ENCODE peak calls at places on chromosomes 6 and 20, in eight cellular contexts. I, H, J, C, S, P, A and Y are unnamed samples.

GRCh38 chr6:98845201-98846020 is 11.0 kb downstream of the POU3F2 start:
- DNase-seq in H (peak), J (peak), P (peak), I (peak), A (peak), C (peak), S (peak), Y (peak)

GRCh38 chr6:133286765-133287164 is 45.6 kb downstream of the EYA4 start:
- DNase-seq in H (no peak), I (no peak), C (peak), A (peak), S (peak), P (no peak), J (peak), Y (no peak)

GRCh38 chr6:22892452-22892851 is 323.1 kb downstream of the HDGFL1 start:
- DNase-seq in H (no peak), S (peak), C (peak), P (no peak), I (no peak), A (peak), J (peak), Y (no peak)

GRCh38 chr6:99011151-99011550 is 63.4 kb upstream of the FBXL4 start:
- DNase-seq in H (no peak), C (no peak), J (no peak), A (no peak), I (no peak), P (no peak), S (no peak), Y (no peak)

GRCh38 chr20:41011551-41012067 is 17.0 kb upstream of the TOP1 start:
- DNase-seq in P (no peak), C (no peak), S (peak), J (no peak), A (no peak), I (no peak), H (no peak), Y (no peak)

GRCh38 chr6:129954749-129955431 is 63.5 kb upstream of the L3MBTL3 start:
- DNase-seq in A (no peak), H (no peak), I (no peak), P (no peak), J (no peak), C (no peak), S (peak), Y (no peak)

GRCh38 chr6:52724041-52724405 is 39.3 kb downstream of the GSTA2 start:
- DNase-seq in A (peak), H (no peak), P (no peak), I (no peak), C (peak), J (peak), S (no peak), Y (no peak)

GRCh38 chr6:134870677-134871498 is 79.0 kb downstream of the ALDH8A1 start:
- DNase-seq in P (no peak), A (no peak), I (no peak), H (no peak), J (peak), S (peak), C (peak), Y (no peak)

GRCh38 chr6:10409160-10409765 is 5.6 kb downstream of the TFAP2A start:
- DNase-seq in S (peak), I (no peak), A (no peak), J (no peak), C (no peak), P (no peak), H (no peak), Y (no peak)

GRCh38 chr6:83192871-83193746 is at the start of the genes PGM3 and RWDD2A:
- DNase-seq in C (peak), A (peak), H (peak), J (peak), I (peak), S (peak), P (peak), Y (peak)

GRCh38 chr6:44339763-44340625 is 2.5 kb upstream of the SPATS1 start:
- DNase-seq in P (no peak), A (no peak), H (no peak), I (no peak), C (peak), S (peak), J (peak), Y (no peak)

DNA sequence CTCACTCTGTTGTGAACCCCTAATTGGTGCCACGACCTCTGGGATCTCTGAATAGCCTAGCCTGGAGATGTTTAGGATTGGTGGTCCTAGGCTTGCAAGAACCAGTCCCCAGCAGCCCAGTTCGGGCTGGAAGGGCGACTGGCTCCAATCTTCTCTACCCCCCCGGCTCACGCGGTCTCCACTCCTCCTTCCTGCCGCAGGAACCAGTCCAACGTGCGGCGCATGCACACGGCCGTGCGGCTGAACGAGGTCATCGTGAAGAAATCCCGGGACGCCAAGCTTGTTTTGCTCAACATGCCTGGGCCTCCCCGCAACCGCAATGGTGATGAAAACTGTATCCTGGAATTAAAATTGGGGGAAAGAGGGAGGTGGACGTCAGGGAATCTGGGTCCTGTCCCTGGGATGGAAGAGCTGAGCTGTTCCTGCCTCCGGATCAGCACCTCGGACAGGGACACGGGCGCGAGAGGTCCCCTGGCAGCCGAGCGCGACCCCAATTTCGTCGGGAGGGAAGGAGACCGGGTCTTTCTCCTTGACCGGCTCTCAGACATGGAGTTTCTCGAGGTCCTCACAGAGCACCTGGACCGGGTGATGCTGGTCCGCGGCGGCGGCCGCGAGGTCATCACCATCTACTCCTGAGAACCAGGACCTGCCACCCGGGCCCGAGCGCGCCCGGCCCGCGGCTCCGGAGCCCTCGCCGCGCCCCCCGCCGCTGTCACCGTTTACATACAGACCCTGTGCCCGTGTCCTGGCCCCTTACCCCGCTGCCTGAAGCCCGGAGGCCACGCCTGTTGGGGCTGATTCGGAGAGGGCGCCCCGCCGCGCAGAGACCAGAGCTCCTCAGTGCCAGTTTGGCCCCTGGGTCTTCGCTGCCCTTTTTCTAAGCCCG is 28.2 kb downstream of the SLC12A5 start:
- DNase-seq in H (no peak), I (no peak), C (peak), S (no peak), J (peak), A (peak), P (peak), Y (peak)
- H3K4me3 ChIP-seq in H (no peak), I (no peak), C (no peak), S (no peak), J (no peak), A (no peak), P (peak), Y (no peak)

GRCh38 chr20:63977392-63978276 is 1.8 kb downstream of the SAMD10 start:
- DNase-seq in S (peak), J (peak), H (no peak), C (peak), I (peak), A (no peak), P (peak), Y (no peak)
- H3K4me3 ChIP-seq in S (no peak), J (no peak), H (peak), C (no peak), I (peak), A (no peak), P (no peak), Y (no peak)

GRCh38 chr6:30571085-30572077 is at the start of gene ABCF1:
- DNase-seq in P (peak), H (peak), J (peak), S (peak), C (peak), I (peak), A (peak), Y (peak)

GRCh38 chr6:30572078-30572605 is 900 bp downstream of the ABCF1 start:
- DNase-seq in P (no peak), S (peak), A (no peak), J (no peak), C (no peak), I (no peak), H (no peak), Y (no peak)

GRCh38 chr6:30570760-30571084 is 520 bp upstream of the ABCF1 start:
- DNase-seq in I (no peak), A (no peak), P (peak), C (peak), S (no peak), H (no peak), J (no peak), Y (no peak)

GRCh38 chr6:30570263-30570662 is 979 bp upstream of the ABCF1 start:
- DNase-seq in H (no peak), S (no peak), J (no peak), C (no peak), A (no peak), I (peak), P (no peak), Y (no peak)

GRCh38 chr6:30573113-30573512 is 1.9 kb downstream of the ABCF1 start:
- DNase-seq in C (no peak), P (no peak), J (no peak), A (no peak), S (no peak), I (no peak), H (no peak), Y (no peak)
- H3K4me3 ChIP-seq in C (no peak), P (no peak), J (no peak), A (no peak), S (no peak), I (no peak), H (no peak), Y (no peak)

GRCh38 chr6:35491558-35492541 is 5.0 kb downstream of the TEAD3 start:
- DNase-seq in P (no peak), I (no peak), C (no peak), J (no peak), H (no peak), S (no peak), A (no peak), Y (no peak)
- H3K4me3 ChIP-seq in P (no peak), I (no peak), C (no peak), J (no peak), H (no peak), S (no peak), A (no peak), Y (no peak)

DNA sequence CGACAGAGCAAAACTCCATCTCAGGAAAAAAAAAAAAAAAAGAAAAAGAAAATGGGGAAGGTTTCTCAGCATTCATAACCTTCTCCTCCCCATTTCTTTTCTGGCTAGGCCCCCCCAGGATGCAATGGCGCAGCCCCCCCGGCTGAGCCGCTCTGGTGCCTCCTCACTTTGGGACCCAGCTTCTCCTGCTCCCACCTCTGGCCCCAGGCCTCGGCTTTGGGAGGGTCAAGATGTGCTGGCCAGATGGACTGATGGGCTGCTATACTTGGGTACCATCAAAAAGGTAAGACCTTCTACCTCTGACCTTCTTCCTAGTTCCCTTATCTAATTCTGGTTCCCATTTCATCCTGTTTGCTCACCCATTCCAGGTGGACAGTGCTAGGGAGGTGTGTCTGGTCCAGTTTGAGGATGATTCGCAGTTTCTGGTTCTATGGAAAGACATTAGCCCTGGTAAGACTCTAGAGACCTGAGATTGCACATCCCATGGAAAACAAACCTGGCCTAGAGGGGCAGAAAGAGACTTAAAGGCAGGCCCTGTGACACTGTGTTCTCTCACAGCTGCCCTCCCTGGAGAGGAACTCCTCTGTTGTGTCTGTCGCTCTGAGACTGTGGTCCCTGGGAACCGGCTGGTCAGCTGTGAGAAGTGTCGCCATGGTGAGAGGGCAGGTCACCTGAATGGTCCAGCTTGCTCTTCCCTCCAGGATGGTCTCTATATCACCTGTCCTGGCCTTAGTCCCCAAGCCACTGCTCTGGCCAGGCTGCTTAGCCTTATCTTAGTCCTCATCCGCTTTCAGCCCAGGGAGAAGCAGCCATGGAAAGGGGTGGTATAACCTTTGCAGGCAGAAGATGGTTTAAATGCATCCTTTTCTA is 1.6 kb downstream of the PHF1 start:
- DNase-seq in H (no peak), I (no peak), S (no peak), P (no peak), J (no peak), A (no peak), C (no peak), Y (no peak)
- H3K4me3 ChIP-seq in H (no peak), I (no peak), S (no peak), P (peak), J (peak), A (no peak), C (peak), Y (no peak)

DNA sequence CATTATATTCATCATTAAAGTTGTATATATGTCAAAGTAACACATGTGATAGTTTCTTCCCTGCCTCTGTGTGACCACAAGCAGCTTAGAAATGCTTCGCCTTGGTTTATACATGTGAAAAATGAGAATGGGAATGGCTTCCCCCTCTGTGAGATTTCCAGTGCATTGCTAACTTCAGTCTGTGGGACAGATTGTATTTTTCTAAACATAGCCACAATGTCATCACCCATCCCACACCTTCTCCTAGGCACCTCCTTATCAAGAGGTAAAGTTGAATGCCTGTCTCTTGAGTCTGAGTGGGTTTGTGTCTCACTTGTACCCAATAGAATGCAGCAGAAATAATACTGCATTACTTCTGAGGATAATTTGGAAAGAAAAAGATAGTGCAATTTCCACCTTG is 27.8 kb downstream of the RIN2 start:
- DNase-seq in S (no peak), A (no peak), P (no peak), C (peak), J (peak), I (no peak), H (no peak), Y (no peak)
- H3K4me3 ChIP-seq in S (no peak), A (no peak), P (no peak), C (no peak), J (no peak), I (no peak), H (no peak), Y (no peak)

DNA sequence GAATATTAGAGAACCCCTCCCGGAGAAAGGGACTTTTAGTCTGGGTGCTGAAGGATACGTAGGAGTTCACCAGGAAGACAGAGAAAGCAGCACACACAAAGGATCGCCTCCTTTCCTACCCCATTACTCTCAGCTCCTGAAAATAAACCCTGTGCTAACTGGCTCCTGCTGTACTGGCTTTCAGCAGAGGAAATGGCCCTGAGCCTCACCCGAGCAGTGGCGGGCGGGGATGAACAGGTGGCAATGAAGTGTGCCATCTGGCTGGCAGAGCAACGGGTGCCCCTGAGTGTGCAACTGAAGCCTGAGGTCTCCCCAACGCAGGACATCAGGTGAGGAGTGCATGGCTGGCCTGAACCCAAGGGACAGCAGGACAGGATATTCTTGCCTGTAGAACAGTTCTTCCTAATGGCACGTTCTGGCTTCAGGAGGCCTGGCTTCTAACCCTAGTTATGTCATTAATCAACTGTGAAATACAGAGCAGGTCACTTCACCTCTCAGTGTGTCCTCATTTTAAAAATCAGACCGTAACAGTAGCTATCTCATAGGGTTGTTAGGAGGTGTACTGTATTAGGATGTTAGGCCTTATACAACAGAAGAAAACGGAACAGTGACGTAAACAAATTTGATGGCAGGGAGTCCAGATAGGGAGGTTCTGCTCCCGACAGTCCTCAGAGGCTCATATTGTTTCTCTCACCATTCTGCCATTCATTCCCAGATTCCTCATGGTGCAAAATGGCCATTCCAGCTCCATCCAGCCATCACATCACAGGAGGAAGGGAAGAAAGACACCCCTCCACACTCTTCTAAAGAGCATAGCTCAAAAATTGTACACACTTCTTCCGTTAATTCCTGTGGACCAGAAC is 1.8 kb downstream of the RBCK1 start:
- DNase-seq in C (no peak), P (no peak), I (no peak), J (no peak), S (no peak), A (no peak), H (no peak), Y (no peak)
- H3K4me3 ChIP-seq in C (peak), P (peak), I (peak), J (peak), S (peak), A (peak), H (peak), Y (no peak)

DNA sequence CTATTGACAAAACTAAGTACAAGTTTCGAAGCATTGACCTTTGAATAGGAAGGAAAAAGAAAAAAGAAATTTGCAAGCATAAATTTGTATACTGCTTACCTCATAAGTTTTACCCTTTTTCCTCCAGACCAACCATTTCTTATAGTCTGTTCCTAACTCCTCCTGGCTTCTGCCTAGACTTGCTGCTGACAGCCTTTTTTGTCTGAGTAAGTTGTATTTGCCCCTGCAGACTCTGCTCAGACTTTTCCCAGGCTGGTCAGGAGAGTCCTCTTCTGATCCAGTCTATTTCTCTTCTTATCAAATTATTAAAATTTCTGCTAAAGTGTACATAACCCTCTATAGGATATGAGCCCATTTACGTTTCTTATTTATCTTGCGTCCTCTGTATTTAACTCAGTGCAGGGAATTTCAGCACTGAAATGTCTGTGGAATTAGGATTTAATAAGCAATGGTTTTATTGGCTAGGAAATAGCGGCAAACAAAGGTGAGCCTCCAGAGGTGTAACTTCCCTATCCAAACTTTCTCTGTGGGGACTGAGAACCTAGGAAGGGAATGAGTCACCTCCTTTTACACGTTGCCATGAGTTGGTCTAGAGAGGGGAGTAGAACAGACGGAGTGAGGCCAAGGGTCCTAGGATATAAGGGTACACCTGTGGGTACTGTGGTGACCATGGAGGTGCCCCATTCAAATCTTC is 207.1 kb upstream of the MARCKS start:
- DNase-seq in C (no peak), A (no peak), S (peak), H (no peak), J (no peak), P (no peak), I (no peak), Y (no peak)
- H3K4me3 ChIP-seq in C (no peak), A (no peak), S (peak), H (no peak), J (no peak), P (no peak), I (no peak), Y (no peak)